ENCODE peak calls at places on chromosomes 6 and 20, in five cellular contexts. R is HepG2, X is upper lobe of left lung, Y is GM12878, V is K562. G is an unnamed sample.

GRCh38 chr6:169568314-169569087 is 133.3 kb downstream of the WDR27 start:
- ATAC-seq in R (no peak), X (no peak), Y (no peak), V (no peak), G (no peak)

GRCh38 chr20:57480444-57481152 is 44.3 kb downstream of the CTCFL start:
- ATAC-seq in R (peak; percentile 11), X (no peak), Y (peak; percentile 59), V (peak; percentile 30), G (peak; percentile 12)

GRCh38 chr6:170231496-170232185 is 59.2 kb downstream of the DLL1 start:
- ATAC-seq in R (no peak), X (peak; percentile 43), Y (no peak), V (no peak), G (no peak)

GRCh38 chr6:138404666-138405337 is 779 bp downstream of the HEBP2 start:
- ATAC-seq in R (peak; percentile 11), X (peak; percentile 29), Y (peak; percentile 27), V (peak; percentile 21), G (peak; percentile 14)

GRCh38 chr6:137958809-137959565 is 91.9 kb downstream of the TNFAIP3 start:
- ATAC-seq in R (no peak), X (peak; percentile 85), Y (no peak), V (no peak), G (no peak)

GRCh38 chr20:40991181-40991889 is 37.3 kb upstream of the TOP1 start:
- ATAC-seq in R (no peak), X (peak; percentile 91), Y (peak; percentile 96), V (peak; percentile 76), G (peak; percentile 46)

GRCh38 chr6:54617730-54618129 is 228.8 kb upstream of the FAM83B start:
- ATAC-seq in R (no peak), X (peak; percentile 16), Y (no peak), V (no peak), G (no peak)

GRCh38 chr6:154937306-154938244 is 57.5 kb upstream of the TIAM2 start:
- ATAC-seq in R (peak; percentile 75), X (peak; percentile 28), Y (no peak), V (peak; percentile 78), G (no peak)

GRCh38 chr6:163719028-163719742 is 304.7 kb downstream of the QKI start:
- ATAC-seq in R (no peak), X (no peak), Y (no peak), V (no peak), G (no peak)

GRCh38 chr6:18062733-18063132 is 59.7 kb downstream of the NHLRC1 start:
- ATAC-seq in R (no peak), X (no peak), Y (no peak), V (no peak), G (peak; percentile 39)

GRCh38 chr6:89321571-89321970 is 6.5 kb upstream of the GABRR2 start:
- ATAC-seq in R (peak; percentile 36), X (peak; percentile 75), Y (peak; percentile 17), V (peak; percentile 98), G (no peak)

GRCh38 chr6:161462148-161462547 is 188.3 kb upstream of the AGPAT4 start:
- ATAC-seq in R (no peak), X (no peak), Y (no peak), V (no peak), G (no peak)

GRCh38 chr6:77773157-77773822 is 120.5 kb downstream of the MEI4 start:
- ATAC-seq in R (no peak), X (no peak), Y (no peak), V (no peak), G (no peak)

GRCh38 chr6:109008537-109008950 is 86.1 kb downstream of the SESN1 start:
- ATAC-seq in R (peak; percentile 42), X (peak; percentile 75), Y (peak; percentile 15), V (peak; percentile 5), G (peak; percentile 32)
- TF ChIP-seq EP300 in R (no peak), X (no peak), Y (no peak), V (no peak), G (no peak)

GRCh38 chr6:21001736-21002135 is 467.5 kb downstream of the CDKAL1 start:
- ATAC-seq in R (no peak), X (no peak), Y (no peak), V (no peak), G (peak; percentile 55)
- TF ChIP-seq POLR2AphosphoS5 in R (no peak), X (no peak), Y (no peak), V (no peak), G (no peak)

DNA sequence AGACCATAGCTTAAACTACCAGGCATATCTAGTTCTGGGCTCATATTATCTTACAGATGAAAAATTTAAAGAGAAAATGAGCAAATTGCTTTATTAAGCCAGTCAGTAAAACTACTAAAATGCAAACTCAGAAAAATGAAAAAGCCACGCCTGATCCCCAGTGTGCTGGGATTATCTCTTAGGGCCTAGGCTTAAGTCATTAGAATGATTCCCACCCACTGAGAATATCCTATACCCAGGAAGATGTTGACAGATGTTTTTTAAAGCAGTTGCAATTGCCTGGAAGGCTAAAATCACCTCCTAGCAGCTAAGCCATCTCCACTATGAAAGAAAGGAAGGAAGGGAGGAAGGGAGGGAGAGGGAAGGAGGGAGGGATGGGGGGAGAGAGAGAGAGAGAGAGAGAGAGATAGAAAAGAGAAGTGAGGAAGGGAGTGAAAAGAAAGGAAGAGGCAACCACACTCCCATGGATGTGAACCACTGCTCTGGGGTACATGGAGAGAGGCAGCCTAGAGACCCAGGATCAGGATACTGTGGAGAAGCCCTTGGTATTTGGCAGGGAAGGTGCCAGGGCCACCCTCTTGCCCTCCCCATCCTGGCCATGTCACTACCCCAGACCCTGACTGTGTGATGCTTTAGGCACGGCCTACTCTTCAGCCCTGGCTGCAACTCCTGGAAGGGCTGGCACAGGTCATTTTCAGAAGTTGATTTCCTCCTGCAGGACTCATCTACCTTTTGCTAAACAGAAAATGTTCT is 21.9 kb downstream of the NEDD9 start:
- ATAC-seq in R (no peak), X (no peak), Y (no peak), V (no peak), G (no peak)
- H3K27ac ChIP-seq in R (peak overlapping the region; percentile 15), X (peak overlapping the region; percentile 82), Y (no peak overlapping the region), V (no peak overlapping the region), G (peak overlapping the region; percentile 32)

GRCh38 chr6:165662671-165663282 is at the start of gene PDE10A:
- ATAC-seq in R (peak; percentile 27), X (peak; percentile 86), Y (peak; percentile 25), V (no peak), G (peak; percentile 75)
- TF ChIP-seq EP300 in R (no peak), X (no peak), Y (no peak), V (no peak), G (no peak)

GRCh38 chr20:50276119-50277063 is 85.8 kb downstream of the CEBPB start:
- ATAC-seq in R (no peak), X (peak; percentile 10), Y (no peak), V (no peak), G (no peak)
- TF ChIP-seq POLR2AphosphoS5 in R (no peak), X (peak; percentile 72), Y (no peak), V (no peak), G (no peak)

GRCh38 chr6:110419028-110419739 is 3.8 kb upstream of the DDO start:
- ATAC-seq in R (peak; percentile 63), X (no peak), Y (no peak), V (no peak), G (no peak)

GRCh38 chr6:110412258-110412839 is 3.0 kb downstream of the DDO start:
- ATAC-seq in R (no peak), X (no peak), Y (no peak), V (peak; percentile 36), G (no peak)

GRCh38 chr6:110410534-110410933 is 4.8 kb downstream of the DDO start:
- ATAC-seq in R (no peak), X (no peak), Y (no peak), V (no peak), G (no peak)

GRCh38 chr6:110414669-110415296 is 592 bp downstream of the DDO start:
- ATAC-seq in R (peak; percentile 67), X (peak; percentile 52), Y (no peak), V (peak; percentile 23), G (peak; percentile 24)

GRCh38 chr6:110415297-110415916 is at the start of gene DDO:
- ATAC-seq in R (peak; percentile 98), X (peak; percentile 92), Y (peak; percentile 72), V (peak; percentile 49), G (peak; percentile 87)
- H3K27ac ChIP-seq in R (peak within 1 kb of the TSS; percentile 31), X (peak within 1 kb of the TSS; percentile 84), Y (no peak within 1 kb of the TSS), V (no peak within 1 kb of the TSS), G (peak within 1 kb of the TSS; percentile 73)

G was measured in gastroesophageal sphincter.